ENCODE peak calls at places on chromosomes 11 and 22, in four cellular contexts. W is stomach; T is activated naive CD8-positive, alpha-beta T cell treated with anti-CD3 and anti-CD28 coated beads, Interleukin-2, amount 50 U/mL, for 24 hours; I is lower leg skin. H is an unnamed sample.

GRCh38 chr11:27694992-27695391 is 5.3 kb downstream of the BDNF start:
- DNase-seq in I (no peak), W (no peak), T (no peak), H (no peak)

GRCh38 chr11:102157219-102157618 is 47.0 kb downstream of the YAP1 start:
- DNase-seq in T (no peak), W (peak; percentile 86), I (peak; percentile 69), H (peak; percentile 77)

GRCh38 chr22:49957826-49958461 is 2.6 kb upstream of the PIM3 start:
- DNase-seq in I (no peak), T (no peak), W (peak; percentile 45), H (no peak)

GRCh38 chr11:78201096-78201495 is 12.4 kb downstream of the USP35 start:
- DNase-seq in T (no peak), W (no peak), I (no peak), H (no peak)

GRCh38 chr11:122025757-122026156 is 90.3 kb downstream of the BLID start:
- DNase-seq in I (no peak), W (no peak), T (no peak), H (no peak)

GRCh38 chr11:34432822-34433221 is 5.9 kb upstream of the CAT start:
- DNase-seq in T (no peak), W (no peak), I (no peak), H (peak; percentile 24)

GRCh38 chr11:36757122-36757521 is 159.1 kb upstream of the RAG2 start:
- DNase-seq in T (no peak), I (no peak), W (no peak), H (no peak)

GRCh38 chr11:8775341-8776133 is 92.9 kb downstream of the RPL27A start:
- DNase-seq in T (no peak), W (peak; percentile 42), I (no peak), H (no peak)

GRCh38 chr11:69552951-69553350 is 71.5 kb downstream of the LINC01488 start:
- DNase-seq in I (no peak), W (no peak), T (no peak), H (peak; percentile 41)